ENCODE peak calls at places on chromosomes 5 and 9, in five cellular contexts. U is AG04450, E is PC-9, Z is suprapubic skin, L is stomach. S is an unnamed sample.
A peak's percentile ranks its signal among the peaks of the same experiment; 100 is the strongest.

GRCh38 chr9:37622462-37622861 is 28.3 kb upstream of the FRMPD1 start:
- DNase-seq in U (no peak), E (no peak), Z (no peak), L (no peak), S (no peak)

GRCh38 chr5:14767942-14768837 is 103.4 kb downstream of the ANKH start:
- DNase-seq in U (no peak), E (no peak), Z (no peak), L (no peak), S (no peak)

GRCh38 chr5:111810087-111810486 is 53.1 kb upstream of the NREP start:
- DNase-seq in U (no peak), E (no peak), Z (no peak), L (peak; percentile 61), S (no peak)

GRCh38 chr9:127877566-127877998 is at the start of gene AK1:
- DNase-seq in U (no peak), E (no peak), Z (peak; percentile 91), L (peak; percentile 80), S (no peak)

GRCh38 chr5:891837-892389 is 688 bp downstream of the BRD9 start:
- DNase-seq in U (no peak), E (no peak), Z (no peak), L (no peak), S (no peak)

GRCh38 chr9:124008855-124009834 is 2.4 kb upstream of the LHX2 start:
- DNase-seq in U (no peak), E (no peak), Z (no peak), L (no peak), S (no peak)

GRCh38 chr9:75054373-75055001 is 26.4 kb upstream of the CARNMT1 start:
- DNase-seq in U (no peak), E (no peak), Z (no peak), L (no peak), S (peak; percentile 58)

GRCh38 chr5:161921781-161922180 is 73.9 kb downstream of the GABRA1 start:
- DNase-seq in U (no peak), E (no peak), Z (no peak), L (no peak), S (no peak)

GRCh38 chr5:30849801-30850370 is 343.6 kb upstream of the CDH6 start:
- DNase-seq in U (peak; percentile 33), E (peak; percentile 58), Z (no peak), L (no peak), S (no peak)

GRCh38 chr9:123940721-123941534 is 11.0 kb upstream of the DENND1A start:
- DNase-seq in U (no peak), E (no peak), Z (no peak), L (no peak), S (no peak)

GRCh38 chr5:82538339-82539034 is 260.3 kb upstream of the RPS23 start:
- DNase-seq in U (no peak), E (no peak), Z (no peak), L (no peak), S (no peak)

GRCh38 chr5:116488334-116488733 is 86.3 kb downstream of the SEMA6A start:
- DNase-seq in U (no peak), E (no peak), Z (no peak), L (no peak), S (no peak)

GRCh38 chr5:107875834-107876233 is 205.1 kb upstream of the EFNA5 start:
- DNase-seq in U (no peak), E (peak; percentile 46), Z (no peak), L (no peak), S (no peak)

GRCh38 chr9:130883479-130883878 is 13.1 kb downstream of the QRFP start:
- DNase-seq in U (no peak), E (no peak), Z (no peak), L (no peak), S (no peak)

GRCh38 chr5:19790811-19791466 is 197.1 kb downstream of the CDH18 start:
- DNase-seq in U (no peak), E (no peak), Z (no peak), L (no peak), S (no peak)

GRCh38 chr5:19795218-19795617 is 192.8 kb downstream of the CDH18 start:
- DNase-seq in U (peak; percentile 18), E (no peak), Z (no peak), L (no peak), S (no peak)
- TF ChIP-seq CTCF in U (peak; percentile 63), E (no peak), Z (no peak), L (no peak), S (peak; percentile 17)

DNA sequence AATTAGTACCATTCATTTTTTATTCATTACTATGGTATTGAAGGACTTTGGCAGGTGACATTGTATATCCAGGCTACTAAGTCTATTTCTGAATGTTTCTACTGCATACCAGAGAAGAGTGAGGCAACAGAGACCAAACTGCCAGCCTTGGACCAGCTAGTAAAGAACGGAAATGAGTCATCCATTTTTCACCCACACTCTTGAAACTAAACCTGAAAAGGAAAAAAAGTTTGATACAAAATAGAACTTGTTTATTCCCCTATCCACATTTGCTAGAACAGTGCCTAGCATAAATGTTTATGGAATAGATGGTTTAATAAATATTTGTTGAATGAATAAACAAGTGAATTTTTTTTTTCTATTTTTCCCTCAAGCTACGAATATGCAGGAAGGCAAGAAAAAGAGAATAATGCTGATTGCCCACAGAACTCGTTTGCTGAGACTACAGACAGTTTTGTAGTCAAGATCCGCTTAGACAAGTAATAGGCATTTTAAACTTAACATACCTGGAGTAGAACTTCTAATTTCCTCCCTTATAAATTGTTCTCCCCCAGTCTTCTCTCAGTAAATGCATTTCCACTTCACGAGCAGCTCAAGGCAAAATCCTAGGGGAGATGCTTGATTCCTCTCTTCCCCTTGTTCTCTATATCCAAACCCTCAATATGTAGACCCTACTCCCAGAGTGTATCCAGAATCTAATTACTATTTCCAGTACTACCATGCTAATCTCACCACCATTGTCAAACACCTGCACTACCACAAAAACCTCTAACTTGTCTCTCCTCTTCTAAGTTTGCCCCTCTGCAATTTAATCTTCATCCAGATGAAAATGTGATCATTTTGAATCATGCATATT is 146.1 kb upstream of the RASA1 start:
- DNase-seq in U (peak; percentile 66), E (peak; percentile 83), Z (no peak), L (no peak), S (peak; percentile 53)
- H3K4me3 ChIP-seq in U (no peak overlapping the region), E (no peak overlapping the region), Z (no peak overlapping the region), L (no peak overlapping the region), S (no peak overlapping the region)

DNA sequence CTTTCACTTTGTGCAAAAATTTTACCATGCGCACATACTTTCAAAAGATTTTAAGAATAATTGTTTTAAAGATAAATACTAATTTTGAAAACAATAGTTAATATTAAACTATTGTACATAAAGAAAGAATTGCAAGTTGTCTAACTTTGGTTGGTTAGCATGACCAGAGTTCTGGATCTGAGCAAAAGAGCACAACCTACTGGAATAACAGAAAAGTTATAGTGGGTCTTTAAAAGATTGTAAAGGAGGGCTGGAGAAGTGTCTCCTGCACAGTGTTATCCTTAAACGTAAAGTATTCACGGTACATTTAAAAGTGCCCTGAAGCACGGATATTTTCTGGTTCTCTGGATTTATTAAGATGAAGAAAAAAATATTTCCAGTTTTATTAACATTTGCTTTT is 70.6 kb downstream of the GLIS3 start:
- DNase-seq in U (no peak), E (no peak), Z (no peak), L (no peak), S (no peak)
- TF ChIP-seq CTCF in U (peak; percentile 12), E (no peak), Z (no peak), L (no peak), S (peak; percentile 4)

DNA sequence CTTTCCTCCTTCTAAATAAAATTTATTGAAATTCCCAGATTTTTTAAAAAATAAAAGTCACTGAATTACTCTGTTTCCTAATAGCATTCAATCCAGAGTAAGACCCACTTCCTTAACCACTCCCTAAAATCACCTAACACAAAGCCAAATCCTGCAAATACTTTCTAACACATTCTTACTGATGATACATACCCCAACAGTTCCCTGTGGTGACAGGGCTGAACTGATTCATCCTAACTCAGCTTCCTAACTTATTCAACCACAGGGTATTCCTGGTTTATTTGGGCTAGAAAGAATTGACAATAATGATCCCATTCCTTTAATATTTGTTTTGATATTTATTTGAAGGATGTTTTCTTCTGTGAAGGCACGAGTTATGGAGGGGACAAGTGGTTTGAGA is 40.7 kb upstream of the ZNF300 start:
- DNase-seq in U (no peak), E (no peak), Z (no peak), L (no peak), S (no peak)
- H3K4me3 ChIP-seq in U (no peak overlapping the region), E (peak overlapping the region; percentile 66), Z (peak overlapping the region; percentile 46), L (peak overlapping the region; percentile 50), S (no peak overlapping the region)

GRCh38 chr5:131461742-131462141 is 173.3 kb downstream of the RAPGEF6 start:
- DNase-seq in U (no peak), E (no peak), Z (no peak), L (no peak), S (no peak)

GRCh38 chr5:131460867-131461572 is 174.0 kb downstream of the RAPGEF6 start:
- DNase-seq in U (no peak), E (no peak), Z (no peak), L (no peak), S (no peak)

GRCh38 chr5:131462479-131462878 is 172.6 kb downstream of the RAPGEF6 start:
- DNase-seq in U (no peak), E (no peak), Z (no peak), L (no peak), S (no peak)

DNA sequence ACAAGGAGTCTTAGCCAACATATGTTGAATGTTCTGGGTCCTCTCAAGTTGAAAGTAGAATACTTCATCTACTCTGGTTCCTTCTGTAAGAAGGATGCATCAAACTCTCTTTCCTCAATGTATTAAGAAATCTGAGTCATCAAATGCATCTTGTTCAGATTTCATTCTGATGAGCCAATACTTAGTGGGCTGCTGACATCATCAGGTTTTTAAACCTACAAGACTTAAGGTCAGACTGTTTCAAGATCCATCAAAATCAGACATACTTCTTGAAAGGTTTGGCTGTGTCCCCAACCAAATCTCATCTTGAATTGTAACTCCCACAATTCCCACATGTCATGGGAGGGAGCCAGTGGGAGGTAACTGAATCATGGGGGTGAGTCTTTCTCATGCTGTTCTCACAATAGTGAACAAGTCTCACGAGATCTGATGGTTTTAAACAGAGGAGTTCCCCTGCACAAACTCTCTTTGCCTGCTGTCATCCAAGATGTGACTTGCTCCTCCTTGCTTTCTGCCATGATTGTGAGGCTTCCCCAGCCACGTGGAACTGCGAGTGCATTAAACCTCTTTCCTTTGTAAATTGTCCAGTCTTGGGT is 168.8 kb downstream of the RAPGEF6 start:
- DNase-seq in U (peak; percentile 36), E (no peak), Z (no peak), L (no peak), S (peak; percentile 46)
- TF ChIP-seq CTCF in U (no peak), E (no peak), Z (no peak), L (no peak), S (no peak)

DNA sequence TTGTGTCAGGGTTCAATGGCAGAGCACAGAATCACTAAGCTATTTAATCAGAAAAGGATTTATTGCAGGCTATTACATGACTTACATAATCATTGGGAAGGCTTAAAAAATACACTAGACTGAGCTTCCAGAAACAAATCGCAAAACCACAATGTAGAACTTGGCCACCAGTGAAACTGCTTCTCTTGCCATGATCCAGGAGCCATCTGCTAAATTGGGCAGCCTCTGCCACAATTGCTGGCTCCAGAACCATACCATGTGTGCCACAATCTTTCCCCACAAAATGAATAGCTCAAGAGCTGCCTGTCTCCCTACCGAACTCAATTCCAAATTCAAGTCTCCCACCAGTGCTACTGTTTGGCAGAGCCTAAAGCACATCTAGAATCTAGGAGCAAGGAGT is 9.8 kb upstream of the ERAP1 start:
- DNase-seq in U (no peak), E (no peak), Z (no peak), L (no peak), S (no peak)
- H3K4me3 ChIP-seq in U (no peak overlapping the region), E (no peak overlapping the region), Z (no peak overlapping the region), L (no peak overlapping the region), S (no peak overlapping the region)